ENCODE peak calls at places on chromosomes 16 and 17, in six cellular contexts. T is left lung; L is H9; U is kidney; N is GM13977; H is CD4-positive, alpha-beta T cell. O is an unnamed sample.

GRCh38 chr17:17526369-17526768 is 30.2 kb upstream of the RASD1 start:
- DNase-seq in T (no peak), L (no peak), U (no peak), N (no peak), H (no peak), O (no peak)

GRCh38 chr16:47995354-47995753 is 160.4 kb downstream of the ABCC12 start:
- DNase-seq in T (no peak), L (peak; percentile 26), U (no peak), N (no peak), H (no peak), O (no peak)

GRCh38 chr16:85929259-85929704 is 30.3 kb downstream of the IRF8 start:
- DNase-seq in T (no peak), L (no peak), U (no peak), N (no peak), H (no peak), O (no peak)

GRCh38 chr16:89358030-89359005 is 132.0 kb downstream of the ANKRD11 start:
- DNase-seq in T (no peak), L (no peak), U (peak; percentile 55), N (no peak), H (peak; percentile 48), O (no peak)

GRCh38 chr16:3909791-3910583 is 29.5 kb upstream of the CREBBP start:
- DNase-seq in T (no peak), L (peak; percentile 38), U (no peak), N (no peak), H (no peak), O (no peak)

GRCh38 chr17:47862621-47863440 is 11.9 kb upstream of the SP6 start:
- DNase-seq in T (no peak), L (no peak), U (no peak), N (no peak), H (no peak), O (no peak)

GRCh38 chr17:1714488-1714979 is 4.4 kb upstream of the TLCD2 start:
- DNase-seq in T (peak; percentile 96), L (peak; percentile 98), U (peak; percentile 99), N (no peak), H (no peak), O (no peak)

GRCh38 chr16:57647136-57647875 is 18.9 kb downstream of the ADGRG1 start:
- DNase-seq in T (no peak), L (no peak), U (no peak), N (no peak), H (no peak), O (no peak)

GRCh38 chr17:39726617-39727016 is 3.7 kb downstream of the MIEN1 start:
- DNase-seq in T (no peak), L (no peak), U (no peak), N (no peak), H (no peak), O (no peak)

GRCh38 chr17:65532491-65532890 is 29.0 kb downstream of the AXIN2 start:
- DNase-seq in T (no peak), L (no peak), U (no peak), N (no peak), H (no peak), O (no peak)

GRCh38 chr17:37239690-37240344 is 136.0 kb upstream of the C17orf78 start:
- DNase-seq in T (no peak), L (no peak), U (no peak), N (peak; percentile 26), H (no peak), O (peak; percentile 32)

GRCh38 chr16:31476305-31477219 is 4.6 kb downstream of the TGFB1I1 start:
- DNase-seq in T (peak; percentile 92), L (peak; percentile 87), U (peak; percentile 97), N (peak; percentile 95), H (peak; percentile 92), O (peak; percentile 95)

GRCh38 chr17:74008196-74008595 is 195.3 kb upstream of the RPL38 start:
- DNase-seq in T (no peak), L (peak; percentile 87), U (no peak), N (no peak), H (peak; percentile 6), O (peak; percentile 32)

GRCh38 chr17:19239544-19239943 is 2.4 kb downstream of the EPN2 start:
- DNase-seq in T (peak; percentile 58), L (no peak), U (no peak), N (no peak), H (no peak), O (no peak)

GRCh38 chr17:50589112-50589712 is 28.7 kb downstream of the CACNA1G start:
- DNase-seq in T (no peak), L (no peak), U (no peak), N (no peak), H (no peak), O (no peak)

GRCh38 chr16:53773150-53773846 is 69.3 kb downstream of the FTO start:
- DNase-seq in T (no peak), L (no peak), U (no peak), N (peak; percentile 31), H (no peak), O (peak; percentile 38)

GRCh38 chr17:61307905-61308886 is 91.4 kb upstream of the TBX2 start:
- DNase-seq in T (no peak), L (no peak), U (no peak), N (no peak), H (no peak), O (no peak)

GRCh38 chr17:731943-732787 is at the start of gene TLCD3A:
- DNase-seq in T (peak; percentile 77), L (peak; percentile 67), U (peak; percentile 84), N (peak; percentile 91), H (peak; percentile 17), O (peak; percentile 94)

GRCh38 chr16:83717814-83718213 is 90.0 kb upstream of the HSBP1 start:
- DNase-seq in T (no peak), L (no peak), U (no peak), N (no peak), H (no peak), O (no peak)

GRCh38 chr16:83675136-83675535 is 132.6 kb upstream of the HSBP1 start:
- DNase-seq in T (no peak), L (no peak), U (no peak), N (no peak), H (no peak), O (no peak)

GRCh38 chr16:66774981-66775380 is 23.6 kb upstream of the DYNC1LI2 start:
- DNase-seq in T (no peak), L (no peak), U (no peak), N (no peak), H (no peak), O (no peak)

GRCh38 chr17:39772987-39773664 is 35.4 kb downstream of the GRB7 start:
- DNase-seq in T (no peak), L (no peak), U (no peak), N (no peak), H (no peak), O (no peak)

GRCh38 chr16:49523435-49524159 is 150.0 kb downstream of the C16orf78 start:
- DNase-seq in T (no peak), L (no peak), U (peak; percentile 29), N (no peak), H (no peak), O (no peak)

GRCh38 chr16:80176114-80176513 is 364.7 kb upstream of the DYNLRB2 start:
- DNase-seq in T (no peak), L (no peak), U (no peak), N (no peak), H (no peak), O (no peak)

GRCh38 chr17:16406742-16407674 is 8.4 kb upstream of the TRPV2 start:
- DNase-seq in T (no peak), L (peak; percentile 96), U (peak; percentile 86), N (peak; percentile 71), H (no peak), O (peak; percentile 59)
- TF ChIP-seq CTCF in T (no peak), L (peak; percentile 35), U (no peak), N (no peak), H (no peak), O (no peak)

DNA sequence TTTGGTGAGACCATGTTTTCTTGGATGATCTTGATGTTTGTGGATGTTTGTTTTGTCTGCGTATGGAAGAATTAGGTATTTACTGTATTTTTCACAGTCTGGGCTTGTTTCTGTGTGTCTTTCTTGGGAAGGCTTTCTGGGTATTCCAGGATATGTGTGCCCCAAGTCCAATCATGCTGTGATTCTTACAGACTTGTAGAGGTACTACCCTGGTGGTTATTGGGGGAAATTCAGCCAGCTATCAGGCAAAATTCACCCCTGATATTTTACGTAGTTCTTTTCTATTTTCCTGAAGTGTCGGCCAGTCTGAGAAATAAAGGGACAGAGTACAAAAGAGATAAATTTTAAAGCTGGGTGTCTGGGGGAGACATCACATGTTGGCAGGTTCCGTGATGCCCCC is 33.4 kb upstream of the ARL4D start:
- DNase-seq in T (no peak), L (no peak), U (no peak), N (no peak), H (no peak), O (no peak)
- TF ChIP-seq CTCF in T (no peak), L (peak; percentile 42), U (no peak), N (no peak), H (no peak), O (no peak)

GRCh38 chr16:28556914-28557320 is 3.2 kb downstream of the SGF29 start:
- DNase-seq in T (no peak), L (no peak), U (no peak), N (no peak), H (no peak), O (no peak)

GRCh38 chr16:28553776-28554633 is at the start of gene SGF29:
- DNase-seq in T (peak; percentile 93), L (peak; percentile 90), U (peak; percentile 97), N (peak; percentile 96), H (peak; percentile 92), O (peak; percentile 97)

GRCh38 chr16:28554634-28555423 is 1.1 kb downstream of the SGF29 start:
- DNase-seq in T (no peak), L (no peak), U (no peak), N (no peak), H (no peak), O (no peak)

GRCh38 chr16:28555593-28555992 is 1.9 kb downstream of the SGF29 start:
- DNase-seq in T (no peak), L (no peak), U (no peak), N (no peak), H (no peak), O (peak; percentile 29)
- TF ChIP-seq CTCF in T (no peak), L (no peak), U (no peak), N (no peak), H (no peak), O (no peak)

GRCh38 chr16:87048038-87048743 is 269.0 kb downstream of the C16orf95 start:
- DNase-seq in T (no peak), L (no peak), U (no peak), N (no peak), H (no peak), O (no peak)

GRCh38 chr16:87047221-87048037 is 269.8 kb downstream of the C16orf95 start:
- DNase-seq in T (no peak), L (no peak), U (no peak), N (no peak), H (no peak), O (no peak)

GRCh38 chr16:87051526-87052320 is 265.5 kb downstream of the C16orf95 start:
- DNase-seq in T (no peak), L (no peak), U (no peak), N (no peak), H (no peak), O (no peak)

GRCh38 chr16:87052506-87052905 is 264.7 kb downstream of the C16orf95 start:
- DNase-seq in T (no peak), L (no peak), U (no peak), N (no peak), H (no peak), O (no peak)

DNA sequence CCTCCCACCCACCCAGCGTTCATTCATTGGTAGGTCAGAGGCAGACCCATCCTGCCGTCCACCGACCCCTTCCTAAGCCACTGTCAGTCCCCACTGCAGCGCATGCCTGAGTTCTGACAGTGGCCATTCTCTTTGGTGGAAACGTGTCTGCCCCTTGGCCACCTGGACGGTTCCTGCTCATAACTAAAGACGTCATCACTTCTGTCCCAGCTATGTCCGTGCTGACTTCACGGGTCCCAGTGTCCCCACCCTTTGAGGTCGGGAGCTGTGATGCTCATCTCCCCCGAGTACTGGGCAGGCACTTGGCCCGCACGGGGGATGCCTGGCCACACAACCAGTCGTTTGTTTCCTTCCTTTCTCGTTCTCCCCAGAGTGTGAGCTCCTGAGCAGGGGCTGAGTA is 267.1 kb downstream of the C16orf95 start:
- DNase-seq in T (no peak), L (no peak), U (peak; percentile 26), N (no peak), H (no peak), O (no peak)
- TF ChIP-seq CTCF in T (no peak), L (no peak), U (no peak), N (no peak), H (no peak), O (no peak)

O was measured in GM20000.